ENCODE peak calls at places on chromosomes 4 and X, in eight cellular contexts. U is GM23338; J is sigmoid colon; R is PC-3; F is GM23248; I is K562; N is breast epithelium; P is CD8-positive, alpha-beta memory T cell. H is an unnamed sample.

GRCh38 chrX:52422884-52423283 is 54.1 kb downstream of the XAGE2 start:
- DNase-seq in I (no peak), P (no peak), N (no peak), F (peak), U (no peak), J (no peak), R (peak), H (no peak)

GRCh38 chr4:113106076-113106475 is 56.6 kb downstream of the ANK2 start:
- DNase-seq in I (no peak), N (no peak), U (peak), P (no peak), F (peak), R (peak), J (no peak), H (no peak)

GRCh38 chrX:56764975-56765791 is 36.1 kb downstream of the NBDY start:
- DNase-seq in U (no peak), R (no peak), F (no peak), P (peak), I (no peak), J (peak), N (no peak), H (peak)

GRCh38 chrX:71056857-71057256 is 11.3 kb downstream of the SNX12 start:
- DNase-seq in P (no peak), F (peak), R (no peak), U (no peak), N (no peak), I (no peak), J (no peak), H (no peak)

GRCh38 chrX:69093960-69094935 is 71.0 kb downstream of the PJA1 start:
- DNase-seq in R (peak), U (peak), F (peak), N (no peak), J (peak), P (peak), I (peak), H (no peak)

GRCh38 chr4:83591730-83592129 is 55.8 kb downstream of the GPAT3 start:
- DNase-seq in F (no peak), J (no peak), P (no peak), R (no peak), I (no peak), U (no peak), N (no peak), H (no peak)

GRCh38 chrX:150767475-150768131 is 74.4 kb downstream of the MTMR1 start:
- DNase-seq in J (no peak), N (no peak), U (no peak), F (peak), R (peak), I (peak), P (no peak), H (no peak)

GRCh38 chr4:102500371-102501175 is 586 bp upstream of the NFKB1 start:
- DNase-seq in F (peak), R (peak), J (peak), I (no peak), U (peak), N (peak), P (peak), H (no peak)

GRCh38 chrX:6225307-6226052 is 3.2 kb downstream of the NLGN4X start:
- DNase-seq in I (no peak), F (no peak), J (no peak), R (no peak), N (no peak), P (no peak), U (peak), H (no peak)

GRCh38 chrX:41730101-41730500 is 6.1 kb downstream of the GPR82 start:
- DNase-seq in J (no peak), U (no peak), N (no peak), P (no peak), R (no peak), F (peak), I (no peak), H (no peak)

GRCh38 chr4:169179609-169180526 is 90.9 kb downstream of the SH3RF1 start:
- DNase-seq in N (no peak), R (no peak), J (no peak), I (no peak), P (no peak), U (no peak), F (peak), H (no peak)

GRCh38 chrX:14616876-14617275 is 87.5 kb downstream of the GLRA2 start:
- DNase-seq in R (no peak), I (no peak), U (no peak), P (no peak), J (no peak), N (no peak), F (peak), H (no peak)

GRCh38 chr4:155573126-155573525 is 93.5 kb upstream of the GUCY1A1 start:
- DNase-seq in R (no peak), N (no peak), P (no peak), I (no peak), U (no peak), J (no peak), F (no peak), H (no peak)

DNA sequence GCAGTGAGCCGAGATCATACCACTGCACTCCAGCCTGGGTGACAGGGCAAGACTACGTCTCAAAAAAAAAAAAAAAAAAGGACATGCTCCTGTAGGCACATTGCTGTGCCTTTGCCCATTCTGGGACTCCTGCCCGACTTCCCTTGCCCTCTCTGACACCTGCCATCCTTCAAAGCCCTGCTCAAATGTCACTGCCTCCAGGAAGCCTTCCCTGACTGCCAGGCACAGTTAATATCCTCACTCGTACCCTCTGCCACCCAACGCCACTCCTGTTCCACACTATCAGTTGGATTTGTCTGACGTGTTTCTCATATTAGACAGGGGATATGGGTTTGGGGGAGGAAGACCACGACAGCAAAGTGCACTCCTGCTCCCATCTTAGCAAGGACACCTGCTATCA is 12.2 kb upstream of the SH3TC1 start:
- DNase-seq in U (no peak), P (no peak), R (no peak), N (no peak), I (no peak), J (no peak), F (no peak), H (no peak)
- H3K27ac ChIP-seq in U (no peak), P (no peak), R (no peak), N (no peak), I (no peak), J (no peak), F (no peak), H (no peak)

GRCh38 chrX:50813843-50814661 is at the start of gene SHROOM4:
- DNase-seq in F (peak), U (peak), I (no peak), R (no peak), P (no peak), N (no peak), J (peak), H (no peak)
- H3K4me3 ChIP-seq in F (peak), U (peak), I (no peak), R (peak), P (no peak), N (peak), J (peak), H (peak)

DNA sequence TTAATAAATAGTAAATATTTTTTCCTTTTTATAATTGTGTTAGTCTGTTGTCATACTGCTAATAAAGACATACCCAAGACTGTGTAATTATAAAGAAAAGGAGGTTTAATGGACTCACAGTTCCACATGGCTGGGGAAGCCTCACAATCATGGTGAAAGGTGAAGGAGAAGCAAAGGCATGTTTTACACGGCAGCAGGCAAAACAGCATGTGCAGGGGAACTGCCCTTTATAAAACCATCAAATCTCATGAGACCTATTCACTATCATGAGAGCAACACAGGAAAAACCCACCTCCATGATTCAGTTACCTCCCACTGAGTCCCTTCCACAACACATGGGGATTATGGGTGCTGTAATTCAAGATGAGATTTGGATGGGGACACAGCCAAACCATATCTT is 45.8 kb upstream of the TMPRSS11B start:
- DNase-seq in F (no peak), U (no peak), J (no peak), P (no peak), R (no peak), I (no peak), N (no peak), H (no peak)
- H3K27ac ChIP-seq in F (no peak), U (no peak), J (no peak), P (no peak), R (no peak), I (no peak), N (no peak), H (no peak)

GRCh38 chrX:143781103-143781502 is 60.6 kb upstream of the SPANXN2 start:
- DNase-seq in I (no peak), R (peak), U (no peak), N (no peak), F (peak), J (no peak), P (no peak), H (no peak)
- H3K4me3 ChIP-seq in I (no peak), R (no peak), U (no peak), N (no peak), F (no peak), J (no peak), P (no peak), H (no peak)

GRCh38 chr4:23062188-23062587 is 369.5 kb downstream of the GBA3 start:
- DNase-seq in R (no peak), P (no peak), J (no peak), N (no peak), I (no peak), U (no peak), F (no peak), H (no peak)
- H3K27ac ChIP-seq in R (no peak), P (no peak), J (no peak), N (no peak), I (no peak), U (no peak), F (no peak), H (no peak)

GRCh38 chrX:40644175-40644574 is 3.2 kb downstream of the CXorf38 start:
- DNase-seq in N (no peak), J (no peak), I (peak), F (peak), R (no peak), P (no peak), U (no peak), H (no peak)
- H3K4me3 ChIP-seq in N (peak), J (peak), I (peak), F (peak), R (peak), P (peak), U (no peak), H (peak)

GRCh38 chr4:7854697-7855370 is 84.8 kb downstream of the AFAP1 start:
- DNase-seq in R (no peak), F (no peak), N (no peak), J (peak), U (no peak), P (peak), I (no peak), H (no peak)
- H3K27ac ChIP-seq in R (no peak), F (peak), N (no peak), J (peak), U (peak), P (peak), I (no peak), H (no peak)